ENCODE peak calls at places on chromosome 9, in eight cellular contexts. X is adrenal gland, I is body of pancreas, A is esophagus muscularis mucosa, N is ovary, W is Peyer's patch, T is stomach, H is gastrocnemius medialis. M is an unnamed sample.

GRCh38 chr9:134491436-134491835 is 150.2 kb upstream of the COL5A1 start:
- DNase-seq in H (no peak), I (no peak), X (no peak), T (no peak), N (no peak), A (no peak), W (no peak), M (no peak)

GRCh38 chr9:70120834-70121510 is 77.3 kb downstream of the MAMDC2 start:
- DNase-seq in T (no peak), A (peak), I (no peak), N (peak), W (no peak), H (peak), X (peak), M (no peak)

GRCh38 chr9:88018101-88018500 is 43.8 kb upstream of the CDK20 start:
- DNase-seq in A (no peak), N (no peak), W (no peak), X (no peak), I (no peak), T (no peak), H (no peak), M (no peak)

GRCh38 chr9:131419029-131419614 is 25.2 kb downstream of the PRRC2B start:
- DNase-seq in I (no peak), X (no peak), A (no peak), N (no peak), W (no peak), H (no peak), T (no peak), M (no peak)

GRCh38 chr9:14307989-14308750 is 5.8 kb downstream of the NFIB start:
- DNase-seq in T (peak), A (no peak), W (no peak), X (no peak), N (no peak), I (peak), H (no peak), M (no peak)

GRCh38 chr9:33157960-33158359 is 9.2 kb downstream of the B4GALT1 start:
- DNase-seq in W (no peak), A (no peak), I (no peak), X (no peak), T (no peak), N (no peak), H (no peak), M (no peak)

GRCh38 chr9:26955222-26955903 is 849 bp upstream of the IFT74 start:
- DNase-seq in H (no peak), I (no peak), X (peak), W (no peak), N (no peak), T (no peak), A (no peak), M (no peak)

GRCh38 chr9:20621553-20622329 is 558 bp downstream of the MLLT3 start:
- DNase-seq in H (peak), X (peak), W (peak), T (peak), A (peak), N (peak), I (peak), M (peak)

GRCh38 chr9:112050544-112051475 is 124.3 kb downstream of the SUSD1 start:
- DNase-seq in X (peak), A (peak), N (no peak), I (peak), H (no peak), W (no peak), T (peak), M (no peak)

GRCh38 chr9:112051812-112052211 is 123.3 kb downstream of the SUSD1 start:
- DNase-seq in T (no peak), W (no peak), X (no peak), I (no peak), A (no peak), N (no peak), H (no peak), M (no peak)

GRCh38 chr9:112049834-112050516 is 125.1 kb downstream of the SUSD1 start:
- DNase-seq in N (no peak), W (no peak), A (no peak), X (no peak), I (no peak), T (no peak), H (no peak), M (no peak)

GRCh38 chr9:112047538-112048066 is 127.5 kb downstream of the SUSD1 start:
- DNase-seq in T (no peak), I (no peak), H (no peak), X (no peak), A (no peak), N (no peak), W (no peak), M (no peak)

DNA sequence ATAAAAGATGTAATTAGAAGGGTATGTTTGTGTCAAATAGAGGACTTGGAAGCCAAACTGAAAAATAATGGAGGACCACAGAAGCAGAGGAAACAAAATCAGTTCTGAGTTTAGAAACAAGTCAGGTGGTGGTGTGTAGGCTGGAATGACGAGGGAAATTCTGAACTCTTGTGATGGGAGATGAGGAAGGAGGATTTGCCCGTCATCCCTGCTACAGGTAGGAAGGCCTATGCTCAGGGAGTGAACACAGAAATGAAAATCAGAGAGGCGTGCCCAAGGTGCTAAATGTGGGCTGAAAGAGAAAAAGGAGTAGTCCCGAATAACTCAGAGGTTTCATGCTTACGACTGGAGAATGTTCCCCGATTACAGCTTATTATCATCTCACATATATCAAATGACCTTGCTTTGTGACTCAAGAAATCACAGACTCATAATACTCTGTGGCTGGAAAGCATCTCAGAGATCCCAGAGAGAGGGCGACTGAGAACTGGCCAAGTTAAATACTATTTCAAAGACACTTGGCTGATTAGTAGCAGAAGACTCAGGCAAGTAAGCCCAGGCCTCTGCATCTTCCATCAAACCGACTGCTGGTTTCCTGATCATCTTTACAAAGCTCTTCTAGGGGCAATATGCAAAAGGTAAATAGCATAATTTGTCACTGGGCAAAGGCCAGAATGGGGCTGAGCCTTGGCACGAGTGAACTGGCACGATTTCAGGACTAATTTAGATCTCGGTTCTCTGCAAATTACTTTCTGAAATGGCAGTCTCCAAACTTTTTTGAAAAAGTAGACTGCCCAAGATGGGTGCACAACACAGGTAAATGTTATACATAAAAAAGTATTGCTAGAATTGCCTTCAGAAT is 125.9 kb downstream of the SUSD1 start:
- DNase-seq in X (no peak), A (no peak), N (no peak), H (no peak), I (no peak), T (peak), W (no peak), M (no peak)
- H3K27ac ChIP-seq in X (peak), A (peak), N (no peak), H (no peak), I (peak), T (peak), W (peak), M (no peak)

DNA sequence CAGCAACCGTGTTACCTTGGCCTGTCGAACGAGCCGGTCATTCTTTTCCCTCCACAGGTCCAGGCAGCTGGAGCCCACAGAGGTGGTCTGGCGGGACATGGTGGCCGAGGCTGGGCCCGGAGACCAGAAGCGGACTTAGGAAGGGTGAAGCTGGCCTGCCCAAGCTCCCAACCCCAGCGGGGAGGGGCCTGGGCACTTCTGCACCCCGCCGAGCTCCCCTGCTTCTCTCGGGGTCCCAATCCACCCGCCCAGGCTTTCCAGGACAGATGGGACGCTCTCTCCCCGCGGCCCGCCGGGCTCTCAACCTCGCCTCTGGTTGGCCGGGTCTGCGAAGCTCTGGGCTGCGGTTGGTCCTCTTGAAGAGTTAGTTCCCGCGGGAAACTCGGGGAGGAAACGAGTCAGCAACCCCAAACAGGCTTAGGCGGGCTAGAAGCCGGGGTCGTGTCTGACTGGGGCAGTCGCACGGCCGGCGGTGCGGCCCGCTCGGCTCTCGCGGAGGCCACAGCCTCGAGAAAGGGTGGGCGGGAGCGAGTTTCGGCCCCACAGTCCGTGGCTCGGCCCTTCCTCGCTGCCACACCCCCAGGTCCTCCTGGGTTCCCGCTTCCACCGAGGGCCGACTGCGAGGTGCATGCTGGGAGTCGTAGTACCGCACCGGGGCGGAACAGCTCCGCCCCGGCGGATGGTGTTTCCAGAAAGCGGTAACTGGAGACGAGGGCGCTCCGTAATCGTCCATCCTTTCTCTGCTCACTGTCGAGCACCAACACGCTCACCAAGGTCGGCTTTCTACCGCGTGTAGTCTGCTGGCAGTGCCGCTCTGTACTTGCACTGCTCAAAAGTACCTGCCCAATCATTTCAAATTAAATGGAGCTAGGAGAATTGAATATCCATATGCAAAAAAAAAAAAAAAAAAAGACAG is at the start of gene FANCG:
- DNase-seq in H (peak), A (peak), W (peak), I (peak), X (peak), T (peak), N (peak), M (peak)
- TF ChIP-seq CTCF in H (no peak), A (no peak), W (no peak), I (peak), X (no peak), T (no peak), N (no peak), M (no peak)

GRCh38 chr9:98192503-98193335 is at the start of gene CORO2A:
- DNase-seq in H (no peak), W (peak), I (peak), A (no peak), T (peak), X (peak), N (peak), M (peak)
- TF ChIP-seq POLR2A in H (peak), W (peak), I (peak), A (no peak), T (no peak), X (peak), N (no peak), M (no peak)

GRCh38 chr9:97557606-97558095 is 56.2 kb downstream of the TMOD1 start:
- DNase-seq in H (peak), X (peak), A (no peak), N (peak), W (no peak), T (peak), I (peak), M (peak)
- H3K27ac ChIP-seq in H (peak), X (peak), A (peak), N (peak), W (peak), T (peak), I (peak), M (peak)

DNA sequence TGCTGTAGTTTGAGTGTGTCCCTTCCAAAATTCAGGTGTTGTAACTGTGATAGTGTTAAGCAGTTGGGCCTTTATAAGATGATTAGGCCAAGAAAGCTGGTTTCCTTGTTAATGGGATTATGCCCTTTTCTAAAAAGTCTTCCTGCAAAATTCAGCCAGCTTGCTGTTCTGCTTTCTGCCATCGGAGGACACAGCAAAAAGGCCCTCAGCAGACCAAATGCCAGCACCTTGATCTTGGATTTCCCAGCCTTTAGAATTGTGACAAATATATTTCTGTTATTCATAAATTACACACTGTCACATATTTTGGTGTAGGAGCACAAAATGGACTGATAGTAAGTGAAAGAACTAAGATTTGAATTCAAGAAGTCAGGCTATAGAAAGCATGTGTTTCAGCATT is 203.2 kb downstream of the IZUMO3 start:
- DNase-seq in T (no peak), I (no peak), W (no peak), N (no peak), A (no peak), H (no peak), X (no peak), M (no peak)
- TF ChIP-seq CTCF in T (no peak), I (no peak), W (no peak), N (no peak), A (no peak), H (no peak), X (no peak), M (no peak)

DNA sequence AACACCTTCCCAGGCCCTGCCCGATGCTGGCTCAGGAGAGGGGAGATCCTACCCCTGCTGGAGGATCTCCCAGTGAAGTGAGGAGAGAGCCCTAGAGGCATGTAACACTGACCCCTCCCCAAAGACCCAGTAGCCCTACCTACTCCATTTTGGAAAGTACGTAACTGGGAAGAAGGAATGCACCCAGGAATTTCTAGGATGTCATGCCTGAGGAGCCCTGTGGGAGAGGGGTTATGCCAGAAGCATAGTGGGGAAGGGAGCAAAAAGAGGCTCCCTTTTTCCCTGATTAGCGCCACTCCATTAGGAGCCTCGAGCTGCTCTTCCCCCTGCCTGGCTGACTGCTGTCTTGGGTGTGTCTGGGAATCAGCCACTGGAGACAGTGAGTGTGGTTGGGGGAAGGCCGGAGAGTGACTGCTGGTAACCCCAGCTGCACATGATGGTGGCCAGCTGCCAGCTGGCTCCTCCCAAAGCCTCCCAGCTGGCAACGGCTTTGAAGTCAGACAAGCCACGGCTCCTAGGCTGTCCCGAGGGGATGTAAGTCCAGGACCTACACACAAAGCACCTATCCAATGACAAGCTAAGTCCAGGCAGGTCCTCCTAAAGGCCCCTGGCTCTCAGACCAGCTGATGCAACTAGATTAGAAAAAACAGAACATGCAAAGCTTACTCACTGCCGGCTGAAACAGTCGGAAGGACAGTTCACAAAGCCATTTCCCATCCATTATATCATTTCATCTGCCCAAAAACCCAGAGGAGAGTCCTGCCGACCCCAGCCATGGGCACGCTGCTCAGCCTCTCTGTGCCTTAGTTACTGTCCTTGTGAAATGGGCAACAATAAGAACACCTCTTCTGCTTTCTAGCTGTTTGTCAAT is 136.5 kb upstream of the ABCA1 start:
- DNase-seq in T (peak), H (peak), N (peak), I (peak), A (peak), X (peak), W (peak), M (peak)
- TF ChIP-seq POLR2A in T (no peak), H (peak), N (no peak), I (peak), A (no peak), X (peak), W (no peak), M (no peak)

GRCh38 chr9:5040730-5041389 is 55.8 kb downstream of the JAK2 start:
- DNase-seq in W (no peak), T (no peak), H (no peak), X (peak), I (no peak), N (no peak), A (no peak), M (no peak)

GRCh38 chr9:5044160-5044559 is 59.1 kb downstream of the JAK2 start:
- DNase-seq in X (no peak), N (no peak), A (no peak), T (no peak), I (no peak), W (no peak), H (no peak), M (no peak)

GRCh38 chr9:5041390-5042115 is 56.5 kb downstream of the JAK2 start:
- DNase-seq in W (no peak), I (no peak), T (no peak), X (no peak), A (no peak), H (no peak), N (peak), M (peak)

GRCh38 chr9:5043381-5043780 is 58.3 kb downstream of the JAK2 start:
- DNase-seq in T (no peak), W (no peak), N (no peak), X (no peak), I (no peak), H (no peak), A (no peak), M (no peak)

DNA sequence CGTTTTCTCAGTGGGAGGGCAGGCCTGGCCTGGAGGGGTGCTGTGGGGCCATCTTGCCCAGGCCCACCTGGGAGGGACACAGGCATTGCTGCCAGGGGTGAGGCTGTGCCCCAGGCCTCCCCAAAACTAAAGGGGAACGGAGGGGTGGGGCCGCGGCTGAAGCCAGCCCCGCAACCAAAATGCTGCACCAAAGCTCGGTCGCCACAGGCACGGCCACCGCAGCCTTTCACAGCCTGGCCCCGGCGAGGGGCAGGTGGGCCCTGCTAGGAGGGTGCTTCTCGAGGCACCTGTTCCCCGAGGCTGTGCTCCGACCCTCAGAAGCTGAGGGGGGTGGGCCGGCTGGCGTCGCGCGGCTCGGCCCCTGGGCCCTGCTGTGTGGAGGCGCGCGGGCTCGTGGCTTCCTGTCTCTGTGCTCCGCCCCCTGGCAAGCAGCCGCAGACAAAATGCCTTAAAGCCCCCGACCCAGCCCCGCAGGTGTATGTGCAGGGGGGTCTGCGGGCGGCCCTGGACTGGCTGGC is 57.6 kb downstream of the JAK2 start:
- DNase-seq in I (no peak), X (no peak), T (no peak), N (peak), H (no peak), A (no peak), W (no peak), M (peak)
- H3K27ac ChIP-seq in I (no peak), X (no peak), T (no peak), N (no peak), H (peak), A (no peak), W (no peak), M (no peak)

DNA sequence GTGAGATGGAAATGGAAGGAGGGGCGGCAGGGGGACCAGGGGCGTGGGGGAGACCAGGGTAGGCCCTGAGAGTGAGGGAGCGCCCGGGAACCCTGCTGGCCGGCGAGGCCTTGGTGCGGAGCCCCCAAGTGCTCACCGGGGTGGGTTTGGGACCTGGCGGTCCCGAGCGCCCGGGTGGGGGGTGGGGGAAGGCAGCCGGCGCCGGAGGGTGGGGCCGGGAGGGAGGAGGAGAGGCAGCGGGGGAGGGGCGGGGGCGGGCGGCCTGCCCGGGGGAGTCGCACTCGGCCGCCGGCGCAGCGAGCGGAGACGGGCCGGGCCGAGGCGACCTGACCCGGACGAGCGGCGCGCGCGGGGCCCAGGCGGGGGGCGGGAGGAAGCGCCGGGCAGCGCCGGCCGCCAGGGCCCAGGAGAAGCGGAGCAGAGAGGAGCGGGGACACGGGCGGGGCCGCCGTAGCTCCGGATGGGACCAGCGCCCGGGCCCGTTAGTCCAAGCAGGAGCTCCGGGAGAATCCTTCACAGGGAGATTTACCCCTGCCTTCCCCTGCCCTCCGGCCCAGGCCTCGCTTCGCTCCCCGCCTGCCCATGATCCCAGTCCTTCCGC is at the start of gene NPR2:
- DNase-seq in X (no peak), N (peak), A (no peak), W (no peak), H (no peak), T (no peak), I (no peak), M (peak)
- TF ChIP-seq CTCF in X (no peak), N (no peak), A (no peak), W (no peak), H (no peak), T (no peak), I (no peak), M (no peak)

DNA sequence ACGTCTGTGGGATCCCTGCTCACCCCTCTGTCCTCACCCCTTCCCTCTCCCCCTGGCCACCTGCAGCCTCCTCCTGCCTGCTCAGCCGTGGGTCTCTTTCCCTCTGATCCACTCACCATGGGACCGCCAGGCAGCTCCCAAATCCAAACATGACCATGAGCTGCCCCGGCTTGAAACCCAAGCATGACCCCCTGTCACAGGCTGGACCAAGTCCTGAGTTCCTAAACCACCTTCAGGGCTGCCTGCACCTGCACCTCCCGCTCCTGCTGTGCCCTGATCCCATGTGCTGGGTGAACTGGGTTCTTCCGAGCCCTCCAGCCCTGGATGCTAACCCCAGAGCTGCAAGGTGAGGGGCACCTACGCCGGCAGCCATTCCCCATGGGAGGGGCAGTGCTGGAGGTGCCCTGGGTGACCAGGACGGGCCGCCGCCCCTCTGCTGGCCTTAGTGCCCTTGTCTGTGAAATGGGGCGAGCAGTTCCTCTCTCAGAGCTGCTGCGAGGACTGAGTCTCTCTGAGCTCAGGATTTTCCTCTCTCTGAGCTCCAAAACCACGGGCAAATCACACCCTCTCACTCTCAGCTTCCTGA is 149.6 kb downstream of the GAPVD1 start:
- DNase-seq in T (no peak), A (no peak), X (no peak), W (no peak), H (no peak), I (no peak), N (no peak), M (no peak)
- TF ChIP-seq POLR2A in T (no peak), A (no peak), X (no peak), W (no peak), H (no peak), I (no peak), N (no peak), M (no peak)